ENCODE peak calls at places on chromosomes 6 and 20, in eight cellular contexts. One of them, this sample, is unnamed.

GRCh38 chr6:18088419-18089296 is 33.8 kb downstream of the NHLRC1 start:
- DNase-seq in T-cell: no peak
- DNase-seq in CD4-positive, alpha-beta memory T cell: no peak
- DNase-seq in ureter: no peak
- DNase-seq in D341Med: no peak
- DNase-seq in mesothelial cell of epicardium: no peak
- DNase-seq in fibroblast of the aortic adventitia: no peak
- DNase-seq in NCI-H1105 treated with DMSO at 0.1 percent for 48 hours: no peak
- DNase-seq in this sample: no peak

GRCh38 chr6:139473239-139473701 is 98.8 kb upstream of the CITED2 start:
- DNase-seq in CD4-positive, alpha-beta memory T cell: no peak
- DNase-seq in mesothelial cell of epicardium: no peak
- DNase-seq in NCI-H1105 treated with DMSO at 0.1 percent for 48 hours: no peak
- DNase-seq in T-cell: no peak
- DNase-seq in D341Med: no peak
- DNase-seq in fibroblast of the aortic adventitia: peak; percentile 82
- DNase-seq in ureter: no peak
- DNase-seq in this sample: peak; percentile 85

GRCh38 chr20:33443006-33443511 is 504 bp downstream of the SNTA1 start:
- DNase-seq in T-cell: no peak
- DNase-seq in CD4-positive, alpha-beta memory T cell: no peak
- DNase-seq in ureter: no peak
- DNase-seq in mesothelial cell of epicardium: peak; percentile 30
- DNase-seq in NCI-H1105 treated with DMSO at 0.1 percent for 48 hours: peak; percentile 44
- DNase-seq in D341Med: peak; percentile 84
- DNase-seq in fibroblast of the aortic adventitia: no peak
- DNase-seq in this sample: peak; percentile 59

GRCh38 chr6:32436995-32437836 is 2.5 kb upstream of the HLA-DRA start:
- DNase-seq in D341Med: no peak
- DNase-seq in CD4-positive, alpha-beta memory T cell: no peak
- DNase-seq in ureter: no peak
- DNase-seq in fibroblast of the aortic adventitia: peak; percentile 29
- DNase-seq in NCI-H1105 treated with DMSO at 0.1 percent for 48 hours: no peak
- DNase-seq in mesothelial cell of epicardium: no peak
- DNase-seq in T-cell: no peak
- DNase-seq in this sample: no peak

GRCh38 chr20:52572687-52573086 is 381.1 kb upstream of the ZFP64 start:
- DNase-seq in mesothelial cell of epicardium: no peak
- DNase-seq in T-cell: no peak
- DNase-seq in fibroblast of the aortic adventitia: no peak
- DNase-seq in CD4-positive, alpha-beta memory T cell: no peak
- DNase-seq in D341Med: no peak
- DNase-seq in NCI-H1105 treated with DMSO at 0.1 percent for 48 hours: no peak
- DNase-seq in ureter: no peak
- DNase-seq in this sample: no peak

GRCh38 chr20:40606660-40607059 is 82.4 kb downstream of the MAFB start:
- DNase-seq in T-cell: no peak
- DNase-seq in ureter: no peak
- DNase-seq in CD4-positive, alpha-beta memory T cell: no peak
- DNase-seq in mesothelial cell of epicardium: no peak
- DNase-seq in D341Med: no peak
- DNase-seq in fibroblast of the aortic adventitia: no peak
- DNase-seq in NCI-H1105 treated with DMSO at 0.1 percent for 48 hours: no peak
- DNase-seq in this sample: no peak

GRCh38 chr6:33695451-33695855 is 16.0 kb downstream of the UQCC2 start:
- DNase-seq in mesothelial cell of epicardium: no peak
- DNase-seq in CD4-positive, alpha-beta memory T cell: no peak
- DNase-seq in fibroblast of the aortic adventitia: no peak
- DNase-seq in ureter: no peak
- DNase-seq in D341Med: peak; percentile 29
- DNase-seq in T-cell: no peak
- DNase-seq in NCI-H1105 treated with DMSO at 0.1 percent for 48 hours: peak; percentile 93
- DNase-seq in this sample: no peak

GRCh38 chr6:135281227-135281626 is 100.1 kb downstream of the MYB start:
- DNase-seq in NCI-H1105 treated with DMSO at 0.1 percent for 48 hours: no peak
- DNase-seq in D341Med: no peak
- DNase-seq in ureter: no peak
- DNase-seq in fibroblast of the aortic adventitia: peak; percentile 5
- DNase-seq in CD4-positive, alpha-beta memory T cell: no peak
- DNase-seq in mesothelial cell of epicardium: no peak
- DNase-seq in T-cell: no peak
- DNase-seq in this sample: no peak

GRCh38 chr20:1537731-1538058 is 19.8 kb downstream of the SIRPD start:
- DNase-seq in CD4-positive, alpha-beta memory T cell: no peak
- DNase-seq in ureter: no peak
- DNase-seq in T-cell: no peak
- DNase-seq in NCI-H1105 treated with DMSO at 0.1 percent for 48 hours: no peak
- DNase-seq in mesothelial cell of epicardium: no peak
- DNase-seq in fibroblast of the aortic adventitia: no peak
- DNase-seq in D341Med: no peak
- DNase-seq in this sample: no peak

GRCh38 chr6:95648636-95649035 is 71.3 kb downstream of the MANEA start:
- DNase-seq in D341Med: no peak
- DNase-seq in NCI-H1105 treated with DMSO at 0.1 percent for 48 hours: no peak
- DNase-seq in ureter: no peak
- DNase-seq in CD4-positive, alpha-beta memory T cell: no peak
- DNase-seq in T-cell: no peak
- DNase-seq in fibroblast of the aortic adventitia: no peak
- DNase-seq in mesothelial cell of epicardium: no peak
- DNase-seq in this sample: peak; percentile 68

GRCh38 chr6:3088853-3089445 is 20.7 kb downstream of the RIPK1 start:
- DNase-seq in CD4-positive, alpha-beta memory T cell: no peak
- DNase-seq in D341Med: no peak
- DNase-seq in mesothelial cell of epicardium: no peak
- DNase-seq in NCI-H1105 treated with DMSO at 0.1 percent for 48 hours: no peak
- DNase-seq in fibroblast of the aortic adventitia: peak; percentile 57
- DNase-seq in ureter: no peak
- DNase-seq in T-cell: no peak
- DNase-seq in this sample: no peak

GRCh38 chr6:169702640-169703246 is 817 bp downstream of the C6orf120 start:
- DNase-seq in fibroblast of the aortic adventitia: no peak
- DNase-seq in mesothelial cell of epicardium: no peak
- DNase-seq in D341Med: no peak
- DNase-seq in ureter: no peak
- DNase-seq in T-cell: no peak
- DNase-seq in NCI-H1105 treated with DMSO at 0.1 percent for 48 hours: peak; percentile 76
- DNase-seq in CD4-positive, alpha-beta memory T cell: peak; percentile 61
- DNase-seq in this sample: peak; percentile 25

GRCh38 chr6:152267967-152268845 is 369.0 kb downstream of the SYNE1 start:
- DNase-seq in D341Med: no peak
- DNase-seq in mesothelial cell of epicardium: no peak
- DNase-seq in CD4-positive, alpha-beta memory T cell: peak; percentile 17
- DNase-seq in fibroblast of the aortic adventitia: peak; percentile 59
- DNase-seq in T-cell: no peak
- DNase-seq in ureter: no peak
- DNase-seq in NCI-H1105 treated with DMSO at 0.1 percent for 48 hours: peak; percentile 17
- DNase-seq in this sample: peak; percentile 18

GRCh38 chr6:169799474-169799926 is 48.1 kb downstream of the ERMARD start:
- DNase-seq in CD4-positive, alpha-beta memory T cell: no peak
- DNase-seq in ureter: no peak
- DNase-seq in mesothelial cell of epicardium: no peak
- DNase-seq in T-cell: no peak
- DNase-seq in fibroblast of the aortic adventitia: no peak
- DNase-seq in D341Med: peak; percentile 10
- DNase-seq in NCI-H1105 treated with DMSO at 0.1 percent for 48 hours: no peak
- DNase-seq in this sample: no peak

GRCh38 chr20:48921883-48922867 is 664 bp downstream of the ARFGEF2 start:
- DNase-seq in fibroblast of the aortic adventitia: no peak
- DNase-seq in T-cell: no peak
- DNase-seq in ureter: peak; percentile 72
- DNase-seq in CD4-positive, alpha-beta memory T cell: peak; percentile 16
- DNase-seq in NCI-H1105 treated with DMSO at 0.1 percent for 48 hours: no peak
- DNase-seq in D341Med: peak; percentile 83
- DNase-seq in mesothelial cell of epicardium: no peak
- DNase-seq in this sample: peak; percentile 77

GRCh38 chr6:37110455-37111155 is 59.3 kb upstream of the PIM1 start:
- DNase-seq in T-cell: no peak
- DNase-seq in D341Med: no peak
- DNase-seq in CD4-positive, alpha-beta memory T cell: no peak
- DNase-seq in mesothelial cell of epicardium: no peak
- DNase-seq in NCI-H1105 treated with DMSO at 0.1 percent for 48 hours: no peak
- DNase-seq in ureter: no peak
- DNase-seq in fibroblast of the aortic adventitia: no peak
- DNase-seq in this sample: no peak

GRCh38 chr6:169787797-169788196 is 36.4 kb downstream of the ERMARD start:
- DNase-seq in fibroblast of the aortic adventitia: no peak
- DNase-seq in ureter: peak; percentile 10
- DNase-seq in T-cell: no peak
- DNase-seq in NCI-H1105 treated with DMSO at 0.1 percent for 48 hours: no peak
- DNase-seq in CD4-positive, alpha-beta memory T cell: no peak
- DNase-seq in mesothelial cell of epicardium: no peak
- DNase-seq in D341Med: no peak
- DNase-seq in this sample: no peak

GRCh38 chr6:2203264-2203663 is 42.1 kb downstream of the GMDS start:
- DNase-seq in D341Med: no peak
- DNase-seq in T-cell: no peak
- DNase-seq in fibroblast of the aortic adventitia: no peak
- DNase-seq in ureter: no peak
- DNase-seq in mesothelial cell of epicardium: no peak
- DNase-seq in CD4-positive, alpha-beta memory T cell: no peak
- DNase-seq in NCI-H1105 treated with DMSO at 0.1 percent for 48 hours: no peak
- DNase-seq in this sample: no peak

GRCh38 chr6:22959571-22959970 is 390.2 kb downstream of the HDGFL1 start:
- DNase-seq in ureter: no peak
- DNase-seq in fibroblast of the aortic adventitia: no peak
- DNase-seq in mesothelial cell of epicardium: no peak
- DNase-seq in T-cell: no peak
- DNase-seq in NCI-H1105 treated with DMSO at 0.1 percent for 48 hours: no peak
- DNase-seq in D341Med: no peak
- DNase-seq in CD4-positive, alpha-beta memory T cell: no peak
- DNase-seq in this sample: no peak

GRCh38 chr20:62913043-62913630 is 13.2 kb downstream of the DIDO1 start:
- DNase-seq in D341Med: no peak
- DNase-seq in mesothelial cell of epicardium: no peak
- DNase-seq in CD4-positive, alpha-beta memory T cell: no peak
- DNase-seq in ureter: no peak
- DNase-seq in NCI-H1105 treated with DMSO at 0.1 percent for 48 hours: no peak
- DNase-seq in T-cell: no peak
- DNase-seq in fibroblast of the aortic adventitia: no peak
- DNase-seq in this sample: no peak

GRCh38 chr6:15595461-15596173 is 67.2 kb downstream of the DTNBP1 start:
- DNase-seq in D341Med: no peak
- DNase-seq in T-cell: no peak
- DNase-seq in mesothelial cell of epicardium: no peak
- DNase-seq in NCI-H1105 treated with DMSO at 0.1 percent for 48 hours: no peak
- DNase-seq in CD4-positive, alpha-beta memory T cell: no peak
- DNase-seq in ureter: no peak
- DNase-seq in fibroblast of the aortic adventitia: peak; percentile 12
- DNase-seq in this sample: peak; percentile 11

GRCh38 chr6:21826031-21826430 is 232.5 kb downstream of the SOX4 start:
- DNase-seq in D341Med: no peak
- DNase-seq in T-cell: no peak
- DNase-seq in fibroblast of the aortic adventitia: no peak
- DNase-seq in mesothelial cell of epicardium: no peak
- DNase-seq in NCI-H1105 treated with DMSO at 0.1 percent for 48 hours: no peak
- DNase-seq in CD4-positive, alpha-beta memory T cell: no peak
- DNase-seq in ureter: no peak
- DNase-seq in this sample: no peak

GRCh38 chr6:125124250-125124777 is 29.3 kb upstream of the TPD52L1 start:
- DNase-seq in D341Med: no peak
- DNase-seq in fibroblast of the aortic adventitia: no peak
- DNase-seq in mesothelial cell of epicardium: no peak
- DNase-seq in NCI-H1105 treated with DMSO at 0.1 percent for 48 hours: no peak
- DNase-seq in T-cell: no peak
- DNase-seq in CD4-positive, alpha-beta memory T cell: no peak
- DNase-seq in ureter: no peak
- DNase-seq in this sample: no peak

GRCh38 chr6:157172088-157172768 is 151.1 kb downstream of the TMEM242 start:
- DNase-seq in D341Med: no peak
- DNase-seq in T-cell: no peak
- DNase-seq in CD4-positive, alpha-beta memory T cell: no peak
- DNase-seq in fibroblast of the aortic adventitia: peak; percentile 27
- DNase-seq in ureter: no peak
- DNase-seq in NCI-H1105 treated with DMSO at 0.1 percent for 48 hours: peak; percentile 93
- DNase-seq in mesothelial cell of epicardium: no peak
- DNase-seq in this sample: no peak

GRCh38 chr6:147209762-147210449 is 5.7 kb downstream of the STXBP5 start:
- DNase-seq in T-cell: no peak
- DNase-seq in CD4-positive, alpha-beta memory T cell: no peak
- DNase-seq in mesothelial cell of epicardium: no peak
- DNase-seq in fibroblast of the aortic adventitia: peak; percentile 57
- DNase-seq in D341Med: no peak
- DNase-seq in NCI-H1105 treated with DMSO at 0.1 percent for 48 hours: no peak
- DNase-seq in ureter: no peak
- DNase-seq in this sample: no peak

GRCh38 chr6:1267057-1267732 is 44.7 kb upstream of the FOXQ1 start:
- DNase-seq in ureter: no peak
- DNase-seq in CD4-positive, alpha-beta memory T cell: no peak
- DNase-seq in fibroblast of the aortic adventitia: no peak
- DNase-seq in mesothelial cell of epicardium: no peak
- DNase-seq in NCI-H1105 treated with DMSO at 0.1 percent for 48 hours: no peak
- DNase-seq in T-cell: no peak
- DNase-seq in D341Med: no peak
- DNase-seq in this sample: no peak

GRCh38 chr20:36887779-36888133 is 11.8 kb downstream of the TLDC2 start:
- DNase-seq in ureter: no peak
- DNase-seq in D341Med: no peak
- DNase-seq in mesothelial cell of epicardium: no peak
- DNase-seq in NCI-H1105 treated with DMSO at 0.1 percent for 48 hours: no peak
- DNase-seq in CD4-positive, alpha-beta memory T cell: no peak
- DNase-seq in fibroblast of the aortic adventitia: peak; percentile 13
- DNase-seq in T-cell: no peak
- DNase-seq in this sample: no peak

GRCh38 chr6:149840345-149841075 is 23.6 kb downstream of the LRP11 start:
- DNase-seq in fibroblast of the aortic adventitia: peak; percentile 91
- DNase-seq in CD4-positive, alpha-beta memory T cell: peak; percentile 15
- DNase-seq in mesothelial cell of epicardium: no peak
- DNase-seq in NCI-H1105 treated with DMSO at 0.1 percent for 48 hours: peak; percentile 97
- DNase-seq in ureter: peak; percentile 77
- DNase-seq in T-cell: no peak
- DNase-seq in D341Med: peak; percentile 72
- DNase-seq in this sample: peak; percentile 48

GRCh38 chr6:89037156-89037900 is 43.2 kb upstream of the PNRC1 start:
- DNase-seq in T-cell: no peak
- DNase-seq in D341Med: no peak
- DNase-seq in ureter: no peak
- DNase-seq in CD4-positive, alpha-beta memory T cell: no peak
- DNase-seq in fibroblast of the aortic adventitia: peak; percentile 40
- DNase-seq in mesothelial cell of epicardium: no peak
- DNase-seq in NCI-H1105 treated with DMSO at 0.1 percent for 48 hours: no peak
- DNase-seq in this sample: no peak

GRCh38 chr6:4167833-4168232 is 32.5 kb upstream of the ECI2 start:
- DNase-seq in CD4-positive, alpha-beta memory T cell: no peak
- DNase-seq in mesothelial cell of epicardium: no peak
- DNase-seq in D341Med: no peak
- DNase-seq in NCI-H1105 treated with DMSO at 0.1 percent for 48 hours: no peak
- DNase-seq in T-cell: no peak
- DNase-seq in ureter: no peak
- DNase-seq in fibroblast of the aortic adventitia: no peak
- DNase-seq in this sample: no peak

GRCh38 chr6:146598785-146599405 is at the start of gene ADGB:
- DNase-seq in T-cell: no peak
- DNase-seq in mesothelial cell of epicardium: peak; percentile 60
- DNase-seq in fibroblast of the aortic adventitia: peak; percentile 27
- DNase-seq in NCI-H1105 treated with DMSO at 0.1 percent for 48 hours: no peak
- DNase-seq in ureter: no peak
- DNase-seq in D341Med: no peak
- DNase-seq in CD4-positive, alpha-beta memory T cell: no peak
- DNase-seq in this sample: no peak

GRCh38 chr20:63739129-63740069 is at the start of gene SLC2A4RG:
- DNase-seq in mesothelial cell of epicardium: no peak
- DNase-seq in D341Med: peak; percentile 99
- DNase-seq in fibroblast of the aortic adventitia: peak; percentile 59
- DNase-seq in CD4-positive, alpha-beta memory T cell: peak; percentile 75
- DNase-seq in NCI-H1105 treated with DMSO at 0.1 percent for 48 hours: peak; percentile 46
- DNase-seq in ureter: no peak
- DNase-seq in T-cell: peak; percentile 33
- DNase-seq in this sample: peak; percentile 81

GRCh38 chr6:70131528-70131927 is 171.4 kb downstream of the COL9A1 start:
- DNase-seq in ureter: no peak
- DNase-seq in CD4-positive, alpha-beta memory T cell: no peak
- DNase-seq in D341Med: no peak
- DNase-seq in NCI-H1105 treated with DMSO at 0.1 percent for 48 hours: no peak
- DNase-seq in T-cell: no peak
- DNase-seq in fibroblast of the aortic adventitia: no peak
- DNase-seq in mesothelial cell of epicardium: no peak
- DNase-seq in this sample: peak; percentile 60

GRCh38 chr6:42197574-42198362 is 3.0 kb upstream of the GUCA1B start:
- DNase-seq in CD4-positive, alpha-beta memory T cell: no peak
- DNase-seq in ureter: no peak
- DNase-seq in D341Med: peak; percentile 69
- DNase-seq in T-cell: no peak
- DNase-seq in NCI-H1105 treated with DMSO at 0.1 percent for 48 hours: no peak
- DNase-seq in fibroblast of the aortic adventitia: peak; percentile 48
- DNase-seq in mesothelial cell of epicardium: no peak
- DNase-seq in this sample: peak; percentile 91

This sample was measured in NCI-H2171 treated with DMSO at 0.1 percent for 48 hours.